ENCODE peak calls at places on chromosomes 7 and 10, in eight cellular contexts. One of them, this sample, is unnamed.

GRCh38 chr7:30984359-30985107 is 20.8 kb downstream of the GHRHR start:
- DNase-seq in Right ventricle myocardium superior: no peak
- DNase-seq in naive B cell: no peak
- DNase-seq in AG09309: peak
- DNase-seq in lower leg skin: peak
- DNase-seq in amygdala: no peak
- DNase-seq in neural progenitor cell: peak
- DNase-seq in astrocyte of the spinal cord: peak
- DNase-seq in this sample: no peak

GRCh38 chr7:20331231-20331880 is 656 bp downstream of the ITGB8 start:
- DNase-seq in Right ventricle myocardium superior: peak
- DNase-seq in naive B cell: peak
- DNase-seq in AG09309: no peak
- DNase-seq in lower leg skin: peak
- DNase-seq in amygdala: peak
- DNase-seq in neural progenitor cell: peak
- DNase-seq in astrocyte of the spinal cord: peak
- DNase-seq in this sample: peak

GRCh38 chr7:155378959-155379871 is 78.7 kb upstream of the EN2 start:
- DNase-seq in Right ventricle myocardium superior: no peak
- DNase-seq in naive B cell: no peak
- DNase-seq in AG09309: no peak
- DNase-seq in lower leg skin: no peak
- DNase-seq in amygdala: no peak
- DNase-seq in neural progenitor cell: no peak
- DNase-seq in astrocyte of the spinal cord: no peak
- DNase-seq in this sample: no peak

GRCh38 chr7:4738711-4739527 is 36.5 kb upstream of the AP5Z1 start:
- DNase-seq in Right ventricle myocardium superior: no peak
- DNase-seq in naive B cell: no peak
- DNase-seq in AG09309: peak
- DNase-seq in lower leg skin: no peak
- DNase-seq in amygdala: no peak
- DNase-seq in neural progenitor cell: peak
- DNase-seq in astrocyte of the spinal cord: peak
- DNase-seq in this sample: no peak

GRCh38 chr10:102119417-102120141 is 589 bp downstream of the LDB1 start:
- DNase-seq in Right ventricle myocardium superior: peak
- DNase-seq in naive B cell: peak
- DNase-seq in AG09309: no peak
- DNase-seq in lower leg skin: peak
- DNase-seq in amygdala: no peak
- DNase-seq in neural progenitor cell: peak
- DNase-seq in astrocyte of the spinal cord: peak
- DNase-seq in this sample: no peak

GRCh38 chr7:71900556-71900955 is 511.6 kb downstream of the CALN1 start:
- DNase-seq in Right ventricle myocardium superior: no peak
- DNase-seq in naive B cell: no peak
- DNase-seq in AG09309: no peak
- DNase-seq in lower leg skin: no peak
- DNase-seq in amygdala: no peak
- DNase-seq in neural progenitor cell: no peak
- DNase-seq in astrocyte of the spinal cord: no peak
- DNase-seq in this sample: no peak

GRCh38 chr7:11754123-11754522 is 77.9 kb downstream of the THSD7A start:
- DNase-seq in Right ventricle myocardium superior: no peak
- DNase-seq in naive B cell: no peak
- DNase-seq in AG09309: no peak
- DNase-seq in lower leg skin: no peak
- DNase-seq in amygdala: no peak
- DNase-seq in neural progenitor cell: no peak
- DNase-seq in astrocyte of the spinal cord: no peak
- DNase-seq in this sample: no peak

GRCh38 chr10:122054046-122055025 is 65.4 kb downstream of the TACC2 start:
- DNase-seq in Right ventricle myocardium superior: peak
- DNase-seq in naive B cell: no peak
- DNase-seq in AG09309: no peak
- DNase-seq in lower leg skin: peak
- DNase-seq in amygdala: no peak
- DNase-seq in neural progenitor cell: peak
- DNase-seq in astrocyte of the spinal cord: peak
- DNase-seq in this sample: no peak

GRCh38 chr10:3836222-3836820 is 51.3 kb upstream of the KLF6 start:
- DNase-seq in Right ventricle myocardium superior: no peak
- DNase-seq in naive B cell: no peak
- DNase-seq in AG09309: no peak
- DNase-seq in lower leg skin: no peak
- DNase-seq in amygdala: no peak
- DNase-seq in neural progenitor cell: no peak
- DNase-seq in astrocyte of the spinal cord: no peak
- DNase-seq in this sample: no peak

GRCh38 chr10:29131952-29132820 is 156.7 kb upstream of the LYZL1 start:
- DNase-seq in Right ventricle myocardium superior: peak
- DNase-seq in naive B cell: no peak
- DNase-seq in AG09309: no peak
- DNase-seq in lower leg skin: no peak
- DNase-seq in amygdala: no peak
- DNase-seq in neural progenitor cell: no peak
- DNase-seq in astrocyte of the spinal cord: peak
- DNase-seq in this sample: no peak

GRCh38 chr7:112594397-112594796 is 113.6 kb downstream of the LSMEM1 start:
- DNase-seq in Right ventricle myocardium superior: no peak
- DNase-seq in naive B cell: no peak
- DNase-seq in AG09309: peak
- DNase-seq in lower leg skin: no peak
- DNase-seq in amygdala: no peak
- DNase-seq in neural progenitor cell: peak
- DNase-seq in astrocyte of the spinal cord: peak
- DNase-seq in this sample: no peak